ENCODE peak calls at places on chromosomes 7 and 10, in five cellular contexts. U is WERI-Rb-1, Y is SW480, P is caudate nucleus, G is mesendoderm. H is an unnamed sample.

GRCh38 chr7:44538798-44539668 is 2.1 kb downstream of the NPC1L1 start:
- DNase-seq in U (no peak), Y (no peak), P (no peak), G (no peak), H (no peak)

GRCh38 chr10:122114156-122114747 is 125.3 kb downstream of the TACC2 start:
- DNase-seq in U (no peak), Y (no peak), P (no peak), G (no peak), H (no peak)

GRCh38 chr7:47734287-47734948 is 152.5 kb upstream of the TNS3 start:
- DNase-seq in U (no peak), Y (no peak), P (no peak), G (no peak), H (no peak)

GRCh38 chr10:66604195-66604594 is 321.6 kb upstream of the LRRTM3 start:
- DNase-seq in U (no peak), Y (no peak), P (no peak), G (peak; percentile 5), H (no peak)

GRCh38 chr10:29486466-29486865 is 148.3 kb downstream of the SVIL start:
- DNase-seq in U (no peak), Y (no peak), P (no peak), G (no peak), H (no peak)

GRCh38 chr7:134420509-134421125 is 38.3 kb downstream of the AKR1B1 start:
- DNase-seq in U (peak; percentile 68), Y (peak; percentile 62), P (peak; percentile 58), G (peak; percentile 61), H (peak; percentile 6)

GRCh38 chr7:38000272-38000671 is 79.8 kb downstream of the EPDR1 start:
- DNase-seq in U (no peak), Y (no peak), P (no peak), G (no peak), H (no peak)

GRCh38 chr7:2943851-2944601 is 99.6 kb downstream of the CARD11 start:
- DNase-seq in U (no peak), Y (no peak), P (no peak), G (no peak), H (no peak)

GRCh38 chr7:28291559-28291958 is 111.0 kb upstream of the JAZF1 start:
- DNase-seq in U (no peak), Y (no peak), P (no peak), G (peak; percentile 92), H (no peak)

GRCh38 chr10:98055875-98056516 is 25.6 kb upstream of the CRTAC1 start:
- DNase-seq in U (no peak), Y (peak; percentile 44), P (no peak), G (peak; percentile 75), H (no peak)

GRCh38 chr10:87538092-87538795 is 33.6 kb downstream of the MINPP1 start:
- DNase-seq in U (no peak), Y (no peak), P (no peak), G (peak; percentile 42), H (no peak)

GRCh38 chr10:16792675-16793074 is 24.5 kb downstream of the RSU1 start:
- DNase-seq in U (no peak), Y (no peak), P (no peak), G (no peak), H (no peak)

GRCh38 chr7:17679427-17679826 is 260.9 kb downstream of the SNX13 start:
- DNase-seq in U (no peak), Y (no peak), P (no peak), G (no peak), H (no peak)

GRCh38 chr7:12436896-12437535 is 33.4 kb upstream of the VWDE start:
- DNase-seq in U (peak; percentile 16), Y (no peak), P (no peak), G (peak; percentile 27), H (no peak)

GRCh38 chr7:103989785-103990775 is 622 bp upstream of the RELN start:
- DNase-seq in U (peak; percentile 61), Y (peak; percentile 41), P (no peak), G (peak; percentile 55), H (no peak)